ENCODE peak calls at places on chromosomes 1 and 21, in ten cellular contexts. M, E, R, F, Q, J, V, C, B and N are unnamed samples.

GRCh38 chr1:96973605-96974004 is 252.0 kb downstream of the PTBP2 start:
- DNase-seq in M (no peak), E (no peak), R (no peak), F (no peak), Q (no peak), J (no peak), V (no peak), C (no peak), B (peak), N (no peak)

GRCh38 chr1:222096883-222097282 is 355.0 kb upstream of the DUSP10 start:
- DNase-seq in M (no peak), E (no peak), R (no peak), F (no peak), Q (no peak), J (no peak), V (no peak), C (no peak), B (no peak), N (no peak)

GRCh38 chr1:14945132-14946010 is 208.2 kb upstream of the TMEM51 start:
- DNase-seq in M (peak), E (no peak), R (no peak), F (no peak), Q (no peak), J (no peak), V (no peak), C (no peak), B (peak), N (no peak)

GRCh38 chr1:40421348-40421693 is 29.0 kb upstream of the ZFP69B start:
- DNase-seq in M (no peak), E (no peak), R (no peak), F (no peak), Q (no peak), J (no peak), V (no peak), C (no peak), B (no peak), N (no peak)

GRCh38 chr1:43134068-43134467 is 38.0 kb downstream of the EBNA1BP2 start:
- DNase-seq in M (no peak), E (no peak), R (no peak), F (no peak), Q (no peak), J (no peak), V (no peak), C (no peak), B (no peak), N (no peak)

GRCh38 chr21:45178072-45178608 is 103.8 kb downstream of the ADARB1 start:
- DNase-seq in M (no peak), E (no peak), R (no peak), F (no peak), Q (no peak), J (no peak), V (no peak), C (no peak), B (no peak), N (no peak)

GRCh38 chr1:223298706-223299105 is 65.3 kb downstream of the SUSD4 start:
- DNase-seq in M (peak), E (no peak), R (no peak), F (no peak), Q (no peak), J (no peak), V (no peak), C (no peak), B (no peak), N (no peak)

GRCh38 chr1:23980725-23981063 is 567 bp upstream of the SRSF10 start:
- DNase-seq in M (no peak), E (peak), R (no peak), F (no peak), Q (peak), J (no peak), V (peak), C (peak), B (no peak), N (peak)

GRCh38 chr21:32452641-32453040 is 40.1 kb downstream of the EVA1C start:
- DNase-seq in M (no peak), E (no peak), R (no peak), F (no peak), Q (no peak), J (no peak), V (no peak), C (no peak), B (no peak), N (no peak)

GRCh38 chr1:183546427-183546826 is 43.8 kb downstream of the NCF2 start:
- DNase-seq in M (no peak), E (no peak), R (no peak), F (no peak), Q (no peak), J (no peak), V (no peak), C (no peak), B (no peak), N (no peak)

GRCh38 chr1:206808615-206809014 is 36.3 kb upstream of the IL10 start:
- DNase-seq in M (no peak), E (peak), R (peak), F (no peak), Q (peak), J (no peak), V (no peak), C (no peak), B (peak), N (peak)

GRCh38 chr1:9846611-9847171 is 22.9 kb upstream of the CLSTN1 start:
- DNase-seq in M (no peak), E (no peak), R (no peak), F (no peak), Q (no peak), J (no peak), V (no peak), C (no peak), B (no peak), N (no peak)

GRCh38 chr1:45543599-45544417 is 6.8 kb upstream of the AKR1A1 start:
- DNase-seq in M (no peak), E (peak), R (peak), F (peak), Q (peak), J (peak), V (no peak), C (no peak), B (peak), N (no peak)